ENCODE peak calls at places on chromosome 17, in seven cellular contexts. One of them, this sample, is unnamed.

GRCh38 chr17:41620583-41621434 is 3.6 kb downstream of the KRT17 start:
- DNase-seq in transverse colon: no peak
- DNase-seq in aorta: peak; percentile 47
- DNase-seq in CD4-positive, CD25-positive, alpha-beta regulatory T cell: no peak
- DNase-seq in endodermal cell: peak; percentile 62
- DNase-seq in esophagus squamous epithelium: no peak
- DNase-seq in CD8-positive, alpha-beta memory T cell: peak; percentile 27
- DNase-seq in this sample: no peak

GRCh38 chr17:36089888-36090836 is at the start of gene CCL3:
- DNase-seq in transverse colon: peak; percentile 26
- DNase-seq in aorta: no peak
- DNase-seq in CD4-positive, CD25-positive, alpha-beta regulatory T cell: no peak
- DNase-seq in endodermal cell: no peak
- DNase-seq in esophagus squamous epithelium: no peak
- DNase-seq in CD8-positive, alpha-beta memory T cell: peak; percentile 58
- DNase-seq in this sample: no peak

GRCh38 chr17:61454932-61455753 is 2.9 kb downstream of the TBX4 start:
- DNase-seq in transverse colon: no peak
- DNase-seq in aorta: no peak
- DNase-seq in CD4-positive, CD25-positive, alpha-beta regulatory T cell: no peak
- DNase-seq in endodermal cell: peak; percentile 78
- DNase-seq in esophagus squamous epithelium: no peak
- DNase-seq in CD8-positive, alpha-beta memory T cell: no peak
- DNase-seq in this sample: no peak

GRCh38 chr17:40286473-40286872 is 1.2 kb upstream of the CDC6 start:
- DNase-seq in transverse colon: no peak
- DNase-seq in aorta: no peak
- DNase-seq in CD4-positive, CD25-positive, alpha-beta regulatory T cell: no peak
- DNase-seq in endodermal cell: no peak
- DNase-seq in esophagus squamous epithelium: no peak
- DNase-seq in CD8-positive, alpha-beta memory T cell: no peak
- DNase-seq in this sample: no peak

GRCh38 chr17:58504826-58505351 is 9.5 kb downstream of the MTMR4 start:
- DNase-seq in transverse colon: peak; percentile 27
- DNase-seq in aorta: no peak
- DNase-seq in CD4-positive, CD25-positive, alpha-beta regulatory T cell: no peak
- DNase-seq in endodermal cell: peak; percentile 35
- DNase-seq in esophagus squamous epithelium: no peak
- DNase-seq in CD8-positive, alpha-beta memory T cell: no peak
- DNase-seq in this sample: no peak

GRCh38 chr17:9202572-9202971 is 181.3 kb downstream of the NTN1 start:
- DNase-seq in transverse colon: no peak
- DNase-seq in aorta: no peak
- DNase-seq in CD4-positive, CD25-positive, alpha-beta regulatory T cell: no peak
- DNase-seq in endodermal cell: no peak
- DNase-seq in esophagus squamous epithelium: no peak
- DNase-seq in CD8-positive, alpha-beta memory T cell: no peak
- DNase-seq in this sample: no peak

GRCh38 chr17:39222866-39223834 is 2.6 kb downstream of the STAC2 start:
- DNase-seq in transverse colon: no peak
- DNase-seq in aorta: peak; percentile 89
- DNase-seq in CD4-positive, CD25-positive, alpha-beta regulatory T cell: no peak
- DNase-seq in endodermal cell: peak; percentile 66
- DNase-seq in esophagus squamous epithelium: no peak
- DNase-seq in CD8-positive, alpha-beta memory T cell: no peak
- DNase-seq in this sample: no peak

GRCh38 chr17:49748791-49749190 is 15.1 kb downstream of the FAM117A start:
- DNase-seq in transverse colon: peak; percentile 61
- DNase-seq in aorta: no peak
- DNase-seq in CD4-positive, CD25-positive, alpha-beta regulatory T cell: peak; percentile 48
- DNase-seq in endodermal cell: no peak
- DNase-seq in esophagus squamous epithelium: no peak
- DNase-seq in CD8-positive, alpha-beta memory T cell: peak; percentile 80
- DNase-seq in this sample: no peak

GRCh38 chr17:63696381-63696961 is 3.5 kb downstream of the LIMD2 start:
- DNase-seq in transverse colon: peak; percentile 28
- DNase-seq in aorta: no peak
- DNase-seq in CD4-positive, CD25-positive, alpha-beta regulatory T cell: no peak
- DNase-seq in endodermal cell: peak; percentile 93
- DNase-seq in esophagus squamous epithelium: no peak
- DNase-seq in CD8-positive, alpha-beta memory T cell: peak; percentile 62
- DNase-seq in this sample: peak; percentile 36

GRCh38 chr17:82386881-82387498 is 15.4 kb downstream of the UTS2R start:
- DNase-seq in transverse colon: no peak
- DNase-seq in aorta: no peak
- DNase-seq in CD4-positive, CD25-positive, alpha-beta regulatory T cell: no peak
- DNase-seq in endodermal cell: no peak
- DNase-seq in esophagus squamous epithelium: no peak
- DNase-seq in CD8-positive, alpha-beta memory T cell: no peak
- DNase-seq in this sample: no peak

GRCh38 chr17:63039899-63040602 is 74.0 kb downstream of the TANC2 start:
- DNase-seq in transverse colon: no peak
- DNase-seq in aorta: no peak
- DNase-seq in CD4-positive, CD25-positive, alpha-beta regulatory T cell: no peak
- DNase-seq in endodermal cell: no peak
- DNase-seq in esophagus squamous epithelium: no peak
- DNase-seq in CD8-positive, alpha-beta memory T cell: no peak
- DNase-seq in this sample: no peak

GRCh38 chr17:27625856-27626255 is 5.1 kb upstream of the LGALS9 start:
- DNase-seq in transverse colon: no peak
- DNase-seq in aorta: no peak
- DNase-seq in CD4-positive, CD25-positive, alpha-beta regulatory T cell: no peak
- DNase-seq in endodermal cell: no peak
- DNase-seq in esophagus squamous epithelium: no peak
- DNase-seq in CD8-positive, alpha-beta memory T cell: no peak
- DNase-seq in this sample: no peak

GRCh38 chr17:54117452-54117851 is 294.7 kb downstream of the KIF2B start:
- DNase-seq in transverse colon: no peak
- DNase-seq in aorta: no peak
- DNase-seq in CD4-positive, CD25-positive, alpha-beta regulatory T cell: no peak
- DNase-seq in endodermal cell: no peak
- DNase-seq in esophagus squamous epithelium: no peak
- DNase-seq in CD8-positive, alpha-beta memory T cell: no peak
- DNase-seq in this sample: no peak

GRCh38 chr17:80279895-80280294 is 19.2 kb downstream of the RNF213 start:
- DNase-seq in transverse colon: no peak
- DNase-seq in aorta: peak; percentile 90
- DNase-seq in CD4-positive, CD25-positive, alpha-beta regulatory T cell: no peak
- DNase-seq in endodermal cell: no peak
- DNase-seq in esophagus squamous epithelium: no peak
- DNase-seq in CD8-positive, alpha-beta memory T cell: peak; percentile 25
- DNase-seq in this sample: no peak

GRCh38 chr17:82235775-82236141 is 6.9 kb downstream of the SLC16A3 start:
- DNase-seq in transverse colon: peak; percentile 36
- DNase-seq in aorta: no peak
- DNase-seq in CD4-positive, CD25-positive, alpha-beta regulatory T cell: no peak
- DNase-seq in endodermal cell: no peak
- DNase-seq in esophagus squamous epithelium: no peak
- DNase-seq in CD8-positive, alpha-beta memory T cell: no peak
- DNase-seq in this sample: no peak

GRCh38 chr17:67174190-67174589 is 70.8 kb downstream of the HELZ start:
- DNase-seq in transverse colon: no peak
- DNase-seq in aorta: no peak
- DNase-seq in CD4-positive, CD25-positive, alpha-beta regulatory T cell: no peak
- DNase-seq in endodermal cell: no peak
- DNase-seq in esophagus squamous epithelium: no peak
- DNase-seq in CD8-positive, alpha-beta memory T cell: no peak
- DNase-seq in this sample: no peak

DNA sequence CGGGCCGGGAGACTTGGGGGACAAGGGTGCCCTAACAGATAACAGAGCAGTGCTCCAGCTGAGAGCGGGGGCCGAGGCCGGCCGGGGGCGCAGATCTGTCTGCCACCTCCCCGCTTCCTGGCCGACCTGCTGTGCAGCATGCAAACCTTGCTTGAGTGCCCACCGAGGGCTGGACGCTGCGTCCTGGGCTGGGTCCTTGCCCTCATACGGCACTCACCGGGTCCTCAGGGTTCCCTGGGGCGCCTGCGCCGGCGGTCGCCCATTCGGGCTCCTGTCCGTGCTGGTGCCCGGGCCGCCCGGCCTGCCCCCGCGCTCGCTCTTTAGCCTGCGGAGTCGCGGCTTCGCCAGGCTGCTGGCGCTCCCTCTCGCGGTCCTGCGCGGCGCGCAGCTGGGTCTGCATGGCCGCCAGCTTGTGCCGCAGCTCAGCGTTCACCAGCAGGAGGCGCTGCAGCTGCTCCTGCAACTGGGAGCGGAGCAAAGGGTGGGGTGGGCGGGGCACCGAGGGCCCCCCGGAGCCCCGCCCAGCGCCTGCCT is 1.0 kb downstream of the RILP start:
- DNase-seq in transverse colon: peak; percentile 96
- DNase-seq in aorta: peak; percentile 98
- DNase-seq in CD4-positive, CD25-positive, alpha-beta regulatory T cell: peak; percentile 91
- DNase-seq in endodermal cell: peak; percentile 99
- DNase-seq in esophagus squamous epithelium: no peak
- DNase-seq in CD8-positive, alpha-beta memory T cell: peak; percentile 96
- DNase-seq in this sample: peak; percentile 97
- H3K4me1 ChIP-seq in transverse colon: peaks cover 36% of the 10 kb centered on the region
- H3K4me1 ChIP-seq in aorta: no peaks in the 10 kb centered on the region
- H3K4me1 ChIP-seq in CD4-positive, CD25-positive, alpha-beta regulatory T cell: peaks cover 31% of the 10 kb centered on the region
- H3K4me1 ChIP-seq in endodermal cell: no peaks in the 10 kb centered on the region
- H3K4me1 ChIP-seq in esophagus squamous epithelium: peaks cover 81% of the 10 kb centered on the region
- H3K4me1 ChIP-seq in CD8-positive, alpha-beta memory T cell: peaks cover 24% of the 10 kb centered on the region
- H3K4me1 ChIP-seq in this sample: peaks cover 17% of the 10 kb centered on the region

GRCh38 chr17:19381361-19381740 is 3.1 kb downstream of the MAPK7 start:
- DNase-seq in transverse colon: no peak
- DNase-seq in aorta: peak; percentile 43
- DNase-seq in CD4-positive, CD25-positive, alpha-beta regulatory T cell: no peak
- DNase-seq in endodermal cell: no peak
- DNase-seq in esophagus squamous epithelium: no peak
- DNase-seq in CD8-positive, alpha-beta memory T cell: no peak
- DNase-seq in this sample: no peak
- H3K4me1 ChIP-seq in transverse colon: peaks cover 50% of the 10 kb centered on the region
- H3K4me1 ChIP-seq in aorta: peaks cover 8% of the 10 kb centered on the region
- H3K4me1 ChIP-seq in CD4-positive, CD25-positive, alpha-beta regulatory T cell: peaks cover 15% of the 10 kb centered on the region
- H3K4me1 ChIP-seq in endodermal cell: peaks cover 13% of the 10 kb centered on the region
- H3K4me1 ChIP-seq in esophagus squamous epithelium: peaks cover 89% of the 10 kb centered on the region
- H3K4me1 ChIP-seq in CD8-positive, alpha-beta memory T cell: peaks cover 7% of the 10 kb centered on the region
- H3K4me1 ChIP-seq in this sample: peaks cover 13% of the 10 kb centered on the region

DNA sequence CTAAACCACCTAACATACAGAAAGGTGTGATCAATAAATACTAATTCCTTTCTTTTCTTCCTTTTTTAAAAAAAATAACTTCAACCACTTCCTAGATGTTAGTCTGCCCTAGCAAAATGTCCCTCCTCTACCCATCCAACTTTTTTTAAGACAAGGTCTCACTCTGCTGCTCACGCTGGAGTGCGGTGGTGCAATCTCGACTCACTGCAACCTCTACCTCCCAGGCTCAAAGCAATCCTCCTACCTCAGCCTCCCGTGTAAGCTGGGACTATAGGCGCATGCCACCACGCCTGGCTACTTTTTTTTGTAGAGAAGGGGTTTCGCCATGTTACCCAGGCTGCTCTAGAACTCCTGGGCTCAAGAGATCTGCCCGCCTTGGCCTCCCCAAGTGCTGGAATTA is 33.1 kb downstream of the KANSL1 start:
- DNase-seq in transverse colon: no peak
- DNase-seq in aorta: no peak
- DNase-seq in CD4-positive, CD25-positive, alpha-beta regulatory T cell: no peak
- DNase-seq in endodermal cell: no peak
- DNase-seq in esophagus squamous epithelium: no peak
- DNase-seq in CD8-positive, alpha-beta memory T cell: no peak
- DNase-seq in this sample: no peak
- H3K4me1 ChIP-seq in transverse colon: peaks cover 65% of the 10 kb centered on the region
- H3K4me1 ChIP-seq in aorta: peaks cover 6% of the 10 kb centered on the region
- H3K4me1 ChIP-seq in CD4-positive, CD25-positive, alpha-beta regulatory T cell: peaks cover 76% of the 10 kb centered on the region
- H3K4me1 ChIP-seq in endodermal cell: peaks cover 7% of the 10 kb centered on the region
- H3K4me1 ChIP-seq in esophagus squamous epithelium: peaks cover 89% of the 10 kb centered on the region
- H3K4me1 ChIP-seq in CD8-positive, alpha-beta memory T cell: peaks cover 96% of the 10 kb centered on the region
- H3K4me1 ChIP-seq in this sample: peaks cover 4% of the 10 kb centered on the region

DNA sequence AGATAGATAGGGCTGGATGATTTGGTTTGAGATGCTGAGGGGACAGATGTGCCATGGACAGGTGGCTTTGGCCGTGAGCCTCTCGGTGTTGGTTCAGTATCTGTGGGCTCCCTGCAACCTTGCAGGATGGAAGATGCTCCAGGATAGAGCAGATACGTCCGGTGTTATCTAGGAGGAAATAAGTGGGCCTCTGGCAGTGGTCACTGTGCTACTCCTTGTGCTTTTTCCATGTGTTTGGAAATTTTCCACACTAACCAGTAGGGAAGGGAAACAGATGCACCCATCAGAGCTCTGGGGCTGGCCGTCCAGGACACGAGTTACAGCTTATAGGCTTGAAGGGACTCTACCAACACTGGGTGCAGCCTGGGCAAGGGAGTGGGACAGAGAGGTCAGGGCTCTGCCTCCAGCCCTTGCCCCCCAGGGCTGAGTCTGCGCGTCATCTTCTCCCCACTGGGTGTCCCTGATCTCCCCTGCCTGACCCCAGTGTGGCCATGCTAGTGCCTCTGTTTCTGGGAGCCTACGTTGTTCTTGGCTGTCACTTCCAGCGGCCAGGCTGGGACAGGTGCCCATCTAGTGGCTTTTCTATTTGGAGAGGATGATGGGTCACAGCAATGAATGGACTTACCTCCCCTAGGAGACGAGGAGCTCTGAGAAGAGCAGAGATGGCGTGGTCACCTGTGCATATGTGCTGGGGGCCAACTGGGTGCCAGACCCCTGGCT is 166.9 kb downstream of the SEC14L1 start:
- DNase-seq in transverse colon: no peak
- DNase-seq in aorta: no peak
- DNase-seq in CD4-positive, CD25-positive, alpha-beta regulatory T cell: no peak
- DNase-seq in endodermal cell: no peak
- DNase-seq in esophagus squamous epithelium: no peak
- DNase-seq in CD8-positive, alpha-beta memory T cell: no peak
- DNase-seq in this sample: no peak
- H3K4me1 ChIP-seq in transverse colon: peaks cover 28% of the 10 kb centered on the region
- H3K4me1 ChIP-seq in aorta: no peaks in the 10 kb centered on the region
- H3K4me1 ChIP-seq in CD4-positive, CD25-positive, alpha-beta regulatory T cell: no peaks in the 10 kb centered on the region
- H3K4me1 ChIP-seq in endodermal cell: peaks cover 13% of the 10 kb centered on the region
- H3K4me1 ChIP-seq in esophagus squamous epithelium: peaks cover 68% of the 10 kb centered on the region
- H3K4me1 ChIP-seq in CD8-positive, alpha-beta memory T cell: no peaks in the 10 kb centered on the region
- H3K4me1 ChIP-seq in this sample: peaks cover 15% of the 10 kb centered on the region

DNA sequence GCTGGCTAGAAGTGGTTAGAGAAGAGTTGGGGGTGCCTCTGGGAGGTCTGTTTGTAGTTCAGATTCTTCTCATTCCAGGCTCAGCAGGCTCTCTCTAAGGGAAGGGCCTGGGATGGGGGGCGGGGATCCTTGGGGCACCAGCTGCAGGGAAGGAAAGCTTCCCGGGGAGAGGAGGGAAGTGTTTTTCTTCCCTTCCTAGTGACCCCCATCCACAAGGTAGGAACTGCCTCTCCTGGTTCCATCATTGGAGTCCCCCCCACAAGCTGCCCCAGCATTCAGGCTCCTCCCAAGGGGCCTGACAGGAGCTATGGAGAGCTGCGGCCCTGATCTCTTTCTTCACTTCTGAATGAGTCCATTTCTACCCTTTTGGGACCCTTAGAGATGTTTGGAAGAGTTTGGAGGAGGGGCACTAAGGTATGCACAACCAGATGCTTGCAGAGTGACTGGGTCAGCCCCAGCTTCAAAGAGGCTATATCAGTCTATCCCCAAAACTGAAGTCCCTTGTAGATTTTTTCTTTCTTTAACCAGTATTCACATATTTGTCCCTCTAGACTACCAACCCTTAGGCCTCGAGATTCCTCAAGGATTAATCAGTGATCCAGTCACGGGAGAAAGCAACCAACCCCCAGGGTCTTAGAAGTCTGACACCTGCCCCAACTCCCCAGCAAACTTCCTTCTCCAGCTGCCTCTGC is 13.9 kb upstream of the FZD2 start:
- DNase-seq in transverse colon: no peak
- DNase-seq in aorta: no peak
- DNase-seq in CD4-positive, CD25-positive, alpha-beta regulatory T cell: no peak
- DNase-seq in endodermal cell: peak; percentile 98
- DNase-seq in esophagus squamous epithelium: no peak
- DNase-seq in CD8-positive, alpha-beta memory T cell: no peak
- DNase-seq in this sample: peak; percentile 82
- H3K4me1 ChIP-seq in transverse colon: no peaks in the 10 kb centered on the region
- H3K4me1 ChIP-seq in aorta: no peaks in the 10 kb centered on the region
- H3K4me1 ChIP-seq in CD4-positive, CD25-positive, alpha-beta regulatory T cell: no peaks in the 10 kb centered on the region
- H3K4me1 ChIP-seq in endodermal cell: peaks cover 12% of the 10 kb centered on the region
- H3K4me1 ChIP-seq in esophagus squamous epithelium: no peaks in the 10 kb centered on the region
- H3K4me1 ChIP-seq in CD8-positive, alpha-beta memory T cell: no peaks in the 10 kb centered on the region
- H3K4me1 ChIP-seq in this sample: peaks cover 52% of the 10 kb centered on the region

This sample was measured in neuronal stem cell.